ENCODE peak calls at places on chromosomes 16 and 17, in five cellular contexts. N is upper lobe of right lung, O is neuronal stem cell, Q is uterus, I is SK-N-SH. P is an unnamed sample. For H3K27me3 and H3K9me3, the result is how much of the 10 kb centered on the place peaks cover.

GRCh38 chr16:12426122-12426521 is 377.6 kb downstream of the CPPED1 start:
- DNase-seq in O (peak), Q (no peak), N (no peak), I (peak), P (no peak)

GRCh38 chr17:67813803-67814180 is 11.5 kb upstream of the BPTF start:
- DNase-seq in N (no peak), I (no peak), O (no peak), Q (no peak), P (no peak)

GRCh38 chr17:50476545-50477315 is 1.9 kb upstream of the RSAD1 start:
- DNase-seq in I (no peak), N (no peak), Q (no peak), O (no peak), P (peak)

GRCh38 chr16:57530104-57530522 is 6.3 kb downstream of the CCDC102A start:
- DNase-seq in N (peak), Q (peak), I (peak), O (no peak), P (peak)

GRCh38 chr16:68590201-68590994 is 51.3 kb downstream of the ZFP90 start:
- DNase-seq in I (peak), Q (peak), O (peak), N (peak), P (peak)

GRCh38 chr16:60203525-60204124 is 1469.5 kb upstream of the GOT2 start:
- DNase-seq in Q (no peak), O (no peak), I (peak), N (no peak), P (no peak)

GRCh38 chr17:77189148-77189547 is 48.4 kb downstream of the SEC14L1 start:
- DNase-seq in Q (no peak), N (no peak), O (no peak), I (no peak), P (no peak)

GRCh38 chr17:9443811-9444210 is 131.8 kb downstream of the STX8 start:
- DNase-seq in N (no peak), O (no peak), Q (no peak), I (no peak), P (no peak)

GRCh38 chr16:11354733-11355574 is 9.7 kb downstream of the RMI2 start:
- DNase-seq in N (peak), I (no peak), O (no peak), Q (no peak), P (peak)

GRCh38 chr17:28370035-28370743 is at the start of gene VTN:
- DNase-seq in I (peak), O (peak), N (peak), Q (no peak), P (no peak)

GRCh38 chr17:30600830-30601494 is 123.8 kb downstream of the GOSR1 start:
- DNase-seq in O (peak), I (peak), N (peak), Q (no peak), P (peak)

GRCh38 chr17:66123163-66123562 is 68.8 kb downstream of the CEP112 start:
- DNase-seq in N (no peak), I (no peak), O (no peak), Q (no peak), P (no peak)

GRCh38 chr17:36856921-36857381 is 80.3 kb upstream of the LHX1 start:
- DNase-seq in O (no peak), I (peak), N (no peak), Q (no peak), P (no peak)

GRCh38 chr16:24504467-24505345 is 34.7 kb upstream of the RBBP6 start:
- DNase-seq in N (no peak), I (peak), Q (peak), O (peak), P (peak)

DNA sequence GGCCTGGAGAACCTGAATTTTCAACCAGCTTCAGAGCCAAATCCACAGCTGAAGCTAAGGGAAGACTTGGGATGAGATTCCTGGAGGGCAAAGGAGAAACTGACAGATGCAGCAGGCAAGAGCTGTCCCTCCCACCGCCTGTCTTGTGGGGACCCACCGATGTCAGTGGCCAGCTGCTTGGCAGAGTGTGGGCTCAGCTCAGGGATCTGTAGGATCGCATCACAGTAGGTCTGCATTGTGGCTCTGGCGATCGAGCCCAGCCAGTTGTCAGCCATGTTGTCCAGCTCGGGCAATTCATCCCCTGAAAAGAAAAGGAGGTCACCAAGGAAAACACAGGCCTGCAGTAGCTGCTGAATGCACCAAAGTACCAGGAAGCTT is 60.8 kb downstream of the COG7 start:
- DNase-seq in I (no peak), N (no peak), Q (no peak), O (no peak), P (no peak)
- H3K27me3 ChIP-seq in I (under half), N (under half), Q (under half), O (under half), P (under half)

DNA sequence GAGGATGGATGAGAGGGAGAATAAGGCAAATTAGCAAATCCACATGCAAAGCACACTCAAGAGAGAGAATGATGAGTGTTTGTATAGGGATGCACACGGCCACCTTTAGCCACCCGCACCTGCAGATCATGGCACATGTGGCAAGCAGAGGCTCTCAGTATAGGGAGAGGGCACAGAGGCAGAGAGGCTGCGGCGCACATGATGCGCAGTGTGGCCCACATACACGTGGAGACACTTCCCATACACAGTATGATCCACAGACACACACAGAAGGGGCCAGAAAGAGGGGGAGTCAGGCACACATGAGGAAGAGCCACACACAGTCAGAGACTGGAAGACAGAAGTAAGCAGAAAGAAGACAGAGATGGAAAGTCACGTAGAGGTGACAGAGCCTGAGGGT is 6.5 kb upstream of the CHD3 start:
- DNase-seq in N (no peak), Q (no peak), O (no peak), I (no peak), P (no peak)
- H3K9me3 ChIP-seq in N (under half), Q (under half), O (under half), I (under half), P (under half)

GRCh38 chr17:48636177-48637018 is 10.2 kb upstream of the HOXB9 start:
- DNase-seq in O (peak), I (peak), N (peak), Q (peak), P (peak)
- H3K27me3 ChIP-seq in O (half or more), I (half or more), N (half or more), Q (under half), P (half or more)

GRCh38 chr16:35188288-35189155 is 1729.1 kb downstream of the TP53TG3F start:
- DNase-seq in Q (no peak), I (peak), N (peak), O (no peak), P (no peak)
- H3K9me3 ChIP-seq in Q (under half), I (under half), N (under half), O (under half), P (under half)

GRCh38 chr17:81170727-81171494 is 4.9 kb upstream of the AATK start:
- DNase-seq in O (no peak), I (no peak), Q (no peak), N (no peak), P (no peak)
- H3K27me3 ChIP-seq in O (under half), I (under half), Q (under half), N (under half), P (under half)

GRCh38 chr16:31920373-31920772 is 46.8 kb downstream of the ZNF267 start:
- DNase-seq in N (no peak), Q (no peak), I (no peak), O (no peak), P (no peak)
- H3K9me3 ChIP-seq in N (half or more), Q (under half), I (under half), O (under half), P (half or more)